ENCODE peak calls at places on chromosomes 6 and 20, in seven cellular contexts. One of them, this sample, is unnamed.

GRCh38 chr6:44464527-44465310 is 77.2 kb downstream of the CDC5L start:
- DNase-seq in SK-N-SH: no peak
- DNase-seq in GM12878: no peak
- DNase-seq in K562: no peak
- DNase-seq in H1: peak
- DNase-seq in HepG2: peak
- DNase-seq in IMR-90: peak
- DNase-seq in this sample: no peak

GRCh38 chr6:152984387-152984872 is 1.6 kb upstream of the FBXO5 start:
- DNase-seq in SK-N-SH: no peak
- DNase-seq in GM12878: peak
- DNase-seq in K562: no peak
- DNase-seq in H1: no peak
- DNase-seq in HepG2: no peak
- DNase-seq in IMR-90: no peak
- DNase-seq in this sample: no peak

GRCh38 chr6:72035483-72035882 is 149.1 kb downstream of the RIMS1 start:
- DNase-seq in SK-N-SH: no peak
- DNase-seq in GM12878: no peak
- DNase-seq in K562: no peak
- DNase-seq in H1: no peak
- DNase-seq in HepG2: no peak
- DNase-seq in IMR-90: no peak
- DNase-seq in this sample: no peak

GRCh38 chr20:37381621-37382538 is 35.9 kb downstream of the SRC start:
- DNase-seq in SK-N-SH: peak
- DNase-seq in GM12878: no peak
- DNase-seq in K562: no peak
- DNase-seq in H1: no peak
- DNase-seq in HepG2: peak
- DNase-seq in IMR-90: no peak
- DNase-seq in this sample: peak

GRCh38 chr6:131053546-131054240 is 9.4 kb downstream of the EPB41L2 start:
- DNase-seq in SK-N-SH: no peak
- DNase-seq in GM12878: no peak
- DNase-seq in K562: no peak
- DNase-seq in H1: no peak
- DNase-seq in HepG2: no peak
- DNase-seq in IMR-90: no peak
- DNase-seq in this sample: peak

GRCh38 chr6:128097019-128097418 is 196.2 kb upstream of the THEMIS start:
- DNase-seq in SK-N-SH: no peak
- DNase-seq in GM12878: no peak
- DNase-seq in K562: no peak
- DNase-seq in H1: no peak
- DNase-seq in HepG2: no peak
- DNase-seq in IMR-90: no peak
- DNase-seq in this sample: no peak

GRCh38 chr6:153150767-153151440 is 19.8 kb upstream of the RGS17 start:
- DNase-seq in SK-N-SH: peak
- DNase-seq in GM12878: no peak
- DNase-seq in K562: no peak
- DNase-seq in H1: no peak
- DNase-seq in HepG2: peak
- DNase-seq in IMR-90: no peak
- DNase-seq in this sample: no peak

GRCh38 chr20:35942243-35942642 is 12.1 kb downstream of the SCAND1 start:
- DNase-seq in SK-N-SH: no peak
- DNase-seq in GM12878: no peak
- DNase-seq in K562: no peak
- DNase-seq in H1: no peak
- DNase-seq in HepG2: no peak
- DNase-seq in IMR-90: no peak
- DNase-seq in this sample: no peak

GRCh38 chr20:17674722-17675518 is 7.1 kb downstream of the RRBP1 start:
- DNase-seq in SK-N-SH: no peak
- DNase-seq in GM12878: no peak
- DNase-seq in K562: no peak
- DNase-seq in H1: no peak
- DNase-seq in HepG2: no peak
- DNase-seq in IMR-90: peak
- DNase-seq in this sample: no peak

GRCh38 chr6:139602577-139602976 is 228.1 kb upstream of the CITED2 start:
- DNase-seq in SK-N-SH: no peak
- DNase-seq in GM12878: no peak
- DNase-seq in K562: no peak
- DNase-seq in H1: no peak
- DNase-seq in HepG2: no peak
- DNase-seq in IMR-90: no peak
- DNase-seq in this sample: no peak

GRCh38 chr6:38020593-38020992 is 201.1 kb downstream of the ZFAND3 start:
- DNase-seq in SK-N-SH: peak
- DNase-seq in GM12878: no peak
- DNase-seq in K562: no peak
- DNase-seq in H1: no peak
- DNase-seq in HepG2: no peak
- DNase-seq in IMR-90: no peak
- DNase-seq in this sample: no peak

GRCh38 chr20:6636209-6637159 is 131.0 kb upstream of the BMP2 start:
- DNase-seq in SK-N-SH: peak
- DNase-seq in GM12878: no peak
- DNase-seq in K562: no peak
- DNase-seq in H1: no peak
- DNase-seq in HepG2: peak
- DNase-seq in IMR-90: peak
- DNase-seq in this sample: peak

GRCh38 chr6:65545920-65546319 is 161.1 kb downstream of the EYS start:
- DNase-seq in SK-N-SH: no peak
- DNase-seq in GM12878: no peak
- DNase-seq in K562: no peak
- DNase-seq in H1: no peak
- DNase-seq in HepG2: no peak
- DNase-seq in IMR-90: no peak
- DNase-seq in this sample: no peak

GRCh38 chr6:104943781-104944180 is 13.1 kb upstream of the LIN28B start:
- DNase-seq in SK-N-SH: no peak
- DNase-seq in GM12878: no peak
- DNase-seq in K562: peak
- DNase-seq in H1: no peak
- DNase-seq in HepG2: no peak
- DNase-seq in IMR-90: peak
- DNase-seq in this sample: no peak

GRCh38 chr20:39070484-39071231 is 108.5 kb downstream of the DHX35 start:
- DNase-seq in SK-N-SH: no peak
- DNase-seq in GM12878: no peak
- DNase-seq in K562: no peak
- DNase-seq in H1: no peak
- DNase-seq in HepG2: peak
- DNase-seq in IMR-90: peak
- DNase-seq in this sample: no peak

GRCh38 chr6:87276624-87277023 is 45.8 kb upstream of the SMIM8 start:
- DNase-seq in SK-N-SH: no peak
- DNase-seq in GM12878: no peak
- DNase-seq in K562: no peak
- DNase-seq in H1: no peak
- DNase-seq in HepG2: no peak
- DNase-seq in IMR-90: no peak
- DNase-seq in this sample: no peak

GRCh38 chr6:19737968-19738367 is 99.2 kb upstream of the ID4 start:
- DNase-seq in SK-N-SH: no peak
- DNase-seq in GM12878: no peak
- DNase-seq in K562: no peak
- DNase-seq in H1: no peak
- DNase-seq in HepG2: no peak
- DNase-seq in IMR-90: no peak
- DNase-seq in this sample: no peak

GRCh38 chr6:19734519-19734918 is 102.7 kb upstream of the ID4 start:
- DNase-seq in SK-N-SH: no peak
- DNase-seq in GM12878: no peak
- DNase-seq in K562: no peak
- DNase-seq in H1: no peak
- DNase-seq in HepG2: no peak
- DNase-seq in IMR-90: no peak
- DNase-seq in this sample: no peak

GRCh38 chr6:19731286-19731685 is 105.9 kb upstream of the ID4 start:
- DNase-seq in SK-N-SH: no peak
- DNase-seq in GM12878: no peak
- DNase-seq in K562: no peak
- DNase-seq in H1: no peak
- DNase-seq in HepG2: peak
- DNase-seq in IMR-90: peak
- DNase-seq in this sample: peak

GRCh38 chr6:19734061-19734460 is 103.1 kb upstream of the ID4 start:
- DNase-seq in SK-N-SH: no peak
- DNase-seq in GM12878: no peak
- DNase-seq in K562: no peak
- DNase-seq in H1: no peak
- DNase-seq in HepG2: no peak
- DNase-seq in IMR-90: no peak
- DNase-seq in this sample: no peak

GRCh38 chr6:19736066-19736465 is 101.1 kb upstream of the ID4 start:
- DNase-seq in SK-N-SH: no peak
- DNase-seq in GM12878: no peak
- DNase-seq in K562: no peak
- DNase-seq in H1: no peak
- DNase-seq in HepG2: no peak
- DNase-seq in IMR-90: no peak
- DNase-seq in this sample: no peak
- TF ChIP-seq RFX5 in SK-N-SH: no peak
- TF ChIP-seq RFX5 in GM12878: no peak
- TF ChIP-seq RFX5 in K562: no peak
- TF ChIP-seq RFX5 in H1: no peak
- TF ChIP-seq RFX5 in HepG2: no peak
- TF ChIP-seq RFX5 in IMR-90: no peak
- TF ChIP-seq RFX5 in this sample: no peak

DNA sequence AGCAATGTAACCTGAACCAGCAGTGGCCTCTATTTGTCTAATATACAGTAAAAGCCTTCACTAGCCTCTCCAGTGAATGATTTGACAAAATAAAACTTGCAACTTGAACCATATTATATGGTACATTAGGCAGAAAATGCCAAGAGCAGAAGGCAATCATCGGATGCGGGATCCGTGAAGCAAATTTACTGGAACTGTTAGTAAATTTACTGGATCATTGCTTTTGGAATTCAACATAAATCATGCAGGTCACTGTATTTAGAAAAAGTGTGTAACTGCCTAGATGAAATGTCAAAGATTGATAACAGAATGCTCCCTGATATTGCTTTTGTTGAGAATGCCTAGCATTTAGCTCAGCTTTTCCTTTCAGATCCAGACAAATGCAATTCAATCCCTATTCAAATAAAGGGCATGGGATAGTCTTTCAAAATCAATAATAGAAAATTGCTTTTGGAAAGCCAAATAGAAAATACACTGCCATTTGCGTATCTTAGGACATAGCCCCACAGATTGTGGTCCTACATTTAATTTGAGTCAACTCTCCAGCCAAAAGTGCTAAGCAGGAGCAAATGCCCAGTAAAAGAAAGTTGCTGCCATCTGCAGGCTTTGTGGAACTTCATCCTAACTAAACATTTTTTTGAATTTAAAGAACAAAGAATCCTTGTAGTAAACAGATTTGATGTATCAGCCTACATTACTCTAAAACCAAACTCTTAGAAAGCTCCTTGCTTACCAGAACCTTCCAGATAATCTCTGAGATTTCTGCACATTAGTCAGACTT is 109.5 kb upstream of the HSF2 start:
- DNase-seq in SK-N-SH: peak
- DNase-seq in GM12878: no peak
- DNase-seq in K562: no peak
- DNase-seq in H1: no peak
- DNase-seq in HepG2: peak
- DNase-seq in IMR-90: peak
- DNase-seq in this sample: peak
- TF ChIP-seq RFX5 in SK-N-SH: no peak
- TF ChIP-seq RFX5 in GM12878: no peak
- TF ChIP-seq RFX5 in K562: no peak
- TF ChIP-seq RFX5 in H1: no peak
- TF ChIP-seq RFX5 in HepG2: no peak
- TF ChIP-seq RFX5 in IMR-90: no peak
- TF ChIP-seq RFX5 in this sample: no peak

GRCh38 chr6:83827050-83827449 is 26.1 kb upstream of the RIPPLY2 start:
- DNase-seq in SK-N-SH: no peak
- DNase-seq in GM12878: no peak
- DNase-seq in K562: no peak
- DNase-seq in H1: no peak
- DNase-seq in HepG2: no peak
- DNase-seq in IMR-90: no peak
- DNase-seq in this sample: no peak
- TF ChIP-seq RFX5 in SK-N-SH: no peak
- TF ChIP-seq RFX5 in GM12878: no peak
- TF ChIP-seq RFX5 in K562: no peak
- TF ChIP-seq RFX5 in H1: no peak
- TF ChIP-seq RFX5 in HepG2: no peak
- TF ChIP-seq RFX5 in IMR-90: no peak
- TF ChIP-seq RFX5 in this sample: no peak

GRCh38 chr20:33442136-33443005 is 1.2 kb downstream of the SNTA1 start:
- DNase-seq in SK-N-SH: no peak
- DNase-seq in GM12878: no peak
- DNase-seq in K562: peak
- DNase-seq in H1: no peak
- DNase-seq in HepG2: no peak
- DNase-seq in IMR-90: no peak
- DNase-seq in this sample: no peak

GRCh38 chr20:33444797-33445560 is 1.4 kb upstream of the SNTA1 start:
- DNase-seq in SK-N-SH: no peak
- DNase-seq in GM12878: no peak
- DNase-seq in K562: no peak
- DNase-seq in H1: no peak
- DNase-seq in HepG2: peak
- DNase-seq in IMR-90: no peak
- DNase-seq in this sample: no peak

GRCh38 chr20:33443512-33444239 is at the start of gene SNTA1:
- DNase-seq in SK-N-SH: peak
- DNase-seq in GM12878: no peak
- DNase-seq in K562: peak
- DNase-seq in H1: peak
- DNase-seq in HepG2: peak
- DNase-seq in IMR-90: peak
- DNase-seq in this sample: peak

GRCh38 chr20:33441142-33441955 is 2.2 kb downstream of the SNTA1 start:
- DNase-seq in SK-N-SH: no peak
- DNase-seq in GM12878: no peak
- DNase-seq in K562: peak
- DNase-seq in H1: no peak
- DNase-seq in HepG2: peak
- DNase-seq in IMR-90: no peak
- DNase-seq in this sample: no peak

DNA sequence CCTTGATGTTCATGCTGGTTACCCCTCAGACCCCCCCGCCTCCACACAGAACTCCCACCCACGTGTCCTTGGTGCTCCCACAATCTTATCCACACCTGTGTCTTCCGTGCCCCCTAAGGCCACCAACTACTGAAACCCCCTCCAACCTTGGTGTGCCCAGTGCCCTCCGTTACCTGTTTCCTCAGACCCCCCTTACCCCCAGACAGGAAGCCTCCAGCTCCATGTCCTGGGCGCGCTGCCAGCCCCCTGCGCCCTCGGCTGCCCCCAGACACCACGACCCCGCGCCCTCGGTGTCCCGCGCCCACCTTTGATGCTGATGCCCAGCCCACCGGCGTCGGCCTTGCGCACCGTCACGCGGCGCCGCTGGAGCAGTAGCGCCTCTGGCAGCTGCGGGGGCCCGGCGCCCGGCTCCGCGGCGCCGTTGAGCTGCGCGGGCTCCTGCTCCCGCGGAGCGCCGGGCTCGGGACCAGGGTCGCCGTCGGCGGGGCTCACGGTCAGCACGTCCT is 504 bp downstream of the SNTA1 start:
- DNase-seq in SK-N-SH: no peak
- DNase-seq in GM12878: no peak
- DNase-seq in K562: peak
- DNase-seq in H1: no peak
- DNase-seq in HepG2: no peak
- DNase-seq in IMR-90: no peak
- DNase-seq in this sample: no peak
- TF ChIP-seq RFX5 in SK-N-SH: no peak
- TF ChIP-seq RFX5 in GM12878: no peak
- TF ChIP-seq RFX5 in K562: no peak
- TF ChIP-seq RFX5 in H1: no peak
- TF ChIP-seq RFX5 in HepG2: no peak
- TF ChIP-seq RFX5 in IMR-90: no peak
- TF ChIP-seq RFX5 in this sample: no peak